ENCODE peak calls at places on chromosomes 11 and 22, in five cellular contexts. U, Q, W, B and G are unnamed samples.

GRCh38 chr11:119538748-119539147 is 115.8 kb upstream of the THY1 start:
- DNase-seq in U (no peak), Q (no peak), W (no peak), B (peak), G (no peak)

GRCh38 chr11:126797801-126798200 is 202.8 kb downstream of the KIRREL3 start:
- DNase-seq in U (no peak), Q (no peak), W (no peak), B (no peak), G (no peak)

GRCh38 chr11:73889019-73889418 is 12.2 kb downstream of the PAAF1 start:
- DNase-seq in U (no peak), Q (no peak), W (no peak), B (peak), G (no peak)

GRCh38 chr11:62337682-62338181 is 484 bp downstream of the ASRGL1 start:
- DNase-seq in U (no peak), Q (no peak), W (no peak), B (no peak), G (no peak)

GRCh38 chr11:134055029-134055428 is 13.8 kb upstream of the JAM3 start:
- DNase-seq in U (no peak), Q (no peak), W (no peak), B (no peak), G (no peak)

GRCh38 chr11:28058333-28058732 is 49.6 kb downstream of the KIF18A start:
- DNase-seq in U (no peak), Q (no peak), W (no peak), B (no peak), G (no peak)

GRCh38 chr11:69682681-69683326 is 7.7 kb upstream of the LTO1 start:
- DNase-seq in U (no peak), Q (no peak), W (no peak), B (no peak), G (no peak)

GRCh38 chr11:17597770-17598169 is 50.7 kb downstream of the OTOG start:
- DNase-seq in U (no peak), Q (no peak), W (no peak), B (no peak), G (no peak)

GRCh38 chr22:19035474-19036228 is 86.6 kb downstream of the DGCR2 start:
- DNase-seq in U (no peak), Q (no peak), W (no peak), B (peak), G (no peak)

GRCh38 chr11:85485902-85486301 is 141.2 kb downstream of the DLG2 start:
- DNase-seq in U (no peak), Q (no peak), W (no peak), B (no peak), G (no peak)